ENCODE peak calls at places on chromosomes 4 and X, in five cellular contexts. D, Q, T, J and G are unnamed samples.

GRCh38 chrX:19040373-19040772 is 56.5 kb upstream of the PHKA2 start:
- DNase-seq in D (peak), Q (no peak), T (no peak), J (no peak), G (peak)

GRCh38 chrX:21972721-21973120 is 32.2 kb downstream of the SMS start:
- DNase-seq in D (peak), Q (no peak), T (no peak), J (peak), G (peak)

GRCh38 chr4:179989975-179990374 is 2253.2 kb upstream of the TENM3 start:
- DNase-seq in D (no peak), Q (peak), T (no peak), J (no peak), G (no peak)

GRCh38 chr4:41678951-41679350 is 69.6 kb downstream of the PHOX2B start:
- DNase-seq in D (no peak), Q (no peak), T (no peak), J (no peak), G (no peak)

GRCh38 chrX:38941675-38942074 is 140.4 kb downstream of the MID1IP1 start:
- DNase-seq in D (peak), Q (no peak), T (no peak), J (no peak), G (peak)

GRCh38 chrX:40755291-40756249 is 20.2 kb upstream of the MED14 start:
- DNase-seq in D (peak), Q (no peak), T (peak), J (no peak), G (no peak)

GRCh38 chr4:27358269-27358668 is 497.6 kb downstream of the STIM2 start:
- DNase-seq in D (no peak), Q (no peak), T (no peak), J (no peak), G (no peak)

GRCh38 chr4:8255698-8256441 is 13.7 kb upstream of the HTRA3 start:
- DNase-seq in D (no peak), Q (no peak), T (no peak), J (no peak), G (no peak)

GRCh38 chr4:150368667-150369066 is 213.3 kb upstream of the MAB21L2 start:
- DNase-seq in D (no peak), Q (no peak), T (no peak), J (no peak), G (peak)

GRCh38 chr4:122765702-122766352 is 33.3 kb downstream of the BBS12 start:
- DNase-seq in D (peak), Q (no peak), T (no peak), J (no peak), G (peak)

GRCh38 chrX:38612281-38612680 is 50.9 kb downstream of the TSPAN7 start:
- DNase-seq in D (no peak), Q (no peak), T (no peak), J (no peak), G (no peak)

GRCh38 chr4:19026281-19026680 is 1004.7 kb upstream of the LCORL start:
- DNase-seq in D (no peak), Q (no peak), T (no peak), J (no peak), G (no peak)

GRCh38 chr4:70714488-70714887 is 7.3 kb upstream of the RUFY3 start:
- DNase-seq in D (no peak), Q (no peak), T (no peak), J (no peak), G (no peak)

GRCh38 chr4:7774301-7775019 is 165.2 kb downstream of the AFAP1 start:
- DNase-seq in D (no peak), Q (no peak), T (no peak), J (no peak), G (no peak)

GRCh38 chrX:8730812-8731578 is 942 bp downstream of the ANOS1 start:
- DNase-seq in D (peak), Q (no peak), T (no peak), J (no peak), G (peak)

GRCh38 chrX:40167240-40168182 is 69.8 kb upstream of the BCOR start:
- DNase-seq in D (peak), Q (no peak), T (peak), J (no peak), G (peak)

GRCh38 chr4:79217043-79217442 is 108.8 kb downstream of the NAA11 start:
- DNase-seq in D (no peak), Q (no peak), T (peak), J (no peak), G (no peak)